ENCODE peak calls at places on chromosomes 16 and 17, in nine cellular contexts. S, A, D, C, J, X, F, I and Z are unnamed samples.

GRCh38 chr16:87864331-87864989 is 4.8 kb downstream of the SLC7A5 start:
- DNase-seq in A (no peak), I (no peak), X (no peak), S (no peak), C (no peak), J (no peak), D (no peak), F (no peak), Z (no peak)

GRCh38 chr17:38871247-38871991 is 1.6 kb downstream of the LASP1 start:
- DNase-seq in D (peak), F (peak), C (peak), X (peak), J (peak), S (no peak), I (peak), A (peak), Z (no peak)

GRCh38 chr17:78128616-78129384 is at the start of gene TMC6:
- DNase-seq in J (peak), A (peak), C (peak), X (peak), I (no peak), F (no peak), D (no peak), S (no peak), Z (no peak)

GRCh38 chr17:30378191-30378796 is 433 bp upstream of the CPD start:
- DNase-seq in I (no peak), J (peak), D (peak), A (peak), X (peak), F (peak), C (peak), S (no peak), Z (no peak)

GRCh38 chr16:66188786-66189725 is 177.4 kb upstream of the CDH5 start:
- DNase-seq in I (no peak), X (no peak), S (no peak), J (no peak), C (no peak), D (peak), F (no peak), A (peak), Z (no peak)

GRCh38 chr17:72561680-72562079 is 440.9 kb downstream of the SOX9 start:
- DNase-seq in X (no peak), D (no peak), I (no peak), C (no peak), S (no peak), J (no peak), A (no peak), F (no peak), Z (no peak)

GRCh38 chr16:80731915-80732314 is 72.5 kb downstream of the CDYL2 start:
- DNase-seq in C (no peak), F (no peak), J (no peak), A (no peak), S (no peak), D (no peak), I (no peak), X (no peak), Z (no peak)

GRCh38 chr17:43662432-43663141 is 865 bp upstream of the MEOX1 start:
- DNase-seq in F (no peak), A (no peak), I (no peak), S (no peak), D (no peak), X (no peak), J (no peak), C (peak), Z (no peak)

GRCh38 chr17:66663041-66663494 is 171.8 kb upstream of the CACNG5 start:
- DNase-seq in A (no peak), S (no peak), D (no peak), X (no peak), I (no peak), F (no peak), C (no peak), J (no peak), Z (no peak)

GRCh38 chr17:64245218-64246145 is 17.6 kb downstream of the TEX2 start:
- DNase-seq in I (no peak), C (no peak), D (no peak), J (no peak), F (no peak), S (no peak), A (peak), X (no peak), Z (no peak)

GRCh38 chr17:9470171-9470570 is 105.4 kb downstream of the STX8 start:
- DNase-seq in S (no peak), C (peak), J (no peak), F (no peak), D (peak), A (no peak), X (no peak), I (no peak), Z (no peak)

GRCh38 chr16:66346221-66346620 is 20.3 kb upstream of the CDH5 start:
- DNase-seq in A (no peak), S (no peak), F (no peak), C (no peak), X (no peak), I (no peak), J (no peak), D (no peak), Z (no peak)

GRCh38 chr16:46591257-46591656 is 29.9 kb downstream of the SHCBP1 start:
- DNase-seq in I (no peak), J (no peak), F (no peak), S (no peak), A (no peak), D (no peak), C (no peak), X (no peak), Z (no peak)

GRCh38 chr16:85195884-85196816 is 83.9 kb upstream of the CIBAR2 start:
- DNase-seq in C (no peak), J (no peak), D (no peak), A (no peak), F (peak), I (no peak), X (no peak), S (no peak), Z (no peak)

GRCh38 chr17:81027038-81027437 is 7.9 kb upstream of the BAIAP2 start:
- DNase-seq in J (no peak), S (no peak), F (no peak), I (no peak), C (no peak), D (no peak), A (no peak), X (no peak), Z (no peak)

GRCh38 chr16:75578212-75578611 is 12.0 kb downstream of the GABARAPL2 start:
- DNase-seq in J (no peak), X (no peak), F (no peak), D (no peak), C (no peak), A (no peak), I (no peak), S (no peak), Z (no peak)

GRCh38 chr16:4358831-4359561 is 7.9 kb upstream of the PAM16 start:
- DNase-seq in A (peak), C (peak), S (no peak), D (peak), J (peak), I (no peak), X (peak), F (peak), Z (no peak)

GRCh38 chr17:78557598-78558039 is 19.6 kb downstream of the DNAH17 start:
- DNase-seq in S (peak), D (peak), X (no peak), J (no peak), F (no peak), A (peak), C (no peak), I (no peak), Z (peak)

GRCh38 chr17:68749742-68750562 is 148.8 kb upstream of the FAM20A start:
- DNase-seq in S (no peak), C (no peak), D (peak), A (no peak), I (no peak), X (no peak), J (no peak), F (no peak), Z (peak)
- H3K4me3 ChIP-seq in S (no peak), C (no peak), D (no peak), A (peak), I (no peak), X (no peak), J (no peak), F (no peak), Z (peak)

GRCh38 chr16:870856-871561 is 70.5 kb upstream of the GNG13 start:
- DNase-seq in J (no peak), S (no peak), D (no peak), I (no peak), C (no peak), A (no peak), X (no peak), F (no peak), Z (no peak)

GRCh38 chr16:869823-870641 is 69.5 kb upstream of the GNG13 start:
- DNase-seq in F (no peak), J (no peak), D (no peak), A (no peak), X (no peak), C (no peak), S (no peak), I (no peak), Z (no peak)

GRCh38 chr16:872436-873242 is 72.1 kb upstream of the GNG13 start:
- DNase-seq in S (no peak), C (no peak), X (no peak), I (no peak), D (no peak), F (no peak), A (no peak), J (no peak), Z (no peak)

GRCh38 chr16:873243-873661 is 72.7 kb upstream of the GNG13 start:
- DNase-seq in A (no peak), D (no peak), J (no peak), C (no peak), F (no peak), S (no peak), X (no peak), I (no peak), Z (no peak)

GRCh38 chr16:871562-872330 is 71.2 kb upstream of the GNG13 start:
- DNase-seq in A (no peak), J (no peak), C (no peak), X (no peak), F (no peak), D (no peak), I (no peak), S (no peak), Z (no peak)
- H3K4me3 ChIP-seq in A (no peak), J (no peak), C (no peak), X (no peak), F (no peak), D (no peak), I (no peak), S (no peak), Z (no peak)

GRCh38 chr16:51816929-51817328 is 665.9 kb upstream of the SALL1 start:
- DNase-seq in X (no peak), C (no peak), S (no peak), A (peak), I (no peak), F (peak), J (no peak), D (peak), Z (no peak)

GRCh38 chr16:51813609-51814008 is 662.5 kb upstream of the SALL1 start:
- DNase-seq in F (no peak), S (no peak), I (no peak), C (no peak), D (no peak), A (no peak), J (no peak), X (no peak), Z (no peak)

GRCh38 chr16:51812945-51813344 is 661.9 kb upstream of the SALL1 start:
- DNase-seq in F (no peak), J (no peak), D (no peak), I (no peak), X (no peak), A (no peak), S (no peak), C (no peak), Z (no peak)

GRCh38 chr16:51814617-51815016 is 663.5 kb upstream of the SALL1 start:
- DNase-seq in S (no peak), J (no peak), C (no peak), I (no peak), X (no peak), A (no peak), D (no peak), F (no peak), Z (no peak)

DNA sequence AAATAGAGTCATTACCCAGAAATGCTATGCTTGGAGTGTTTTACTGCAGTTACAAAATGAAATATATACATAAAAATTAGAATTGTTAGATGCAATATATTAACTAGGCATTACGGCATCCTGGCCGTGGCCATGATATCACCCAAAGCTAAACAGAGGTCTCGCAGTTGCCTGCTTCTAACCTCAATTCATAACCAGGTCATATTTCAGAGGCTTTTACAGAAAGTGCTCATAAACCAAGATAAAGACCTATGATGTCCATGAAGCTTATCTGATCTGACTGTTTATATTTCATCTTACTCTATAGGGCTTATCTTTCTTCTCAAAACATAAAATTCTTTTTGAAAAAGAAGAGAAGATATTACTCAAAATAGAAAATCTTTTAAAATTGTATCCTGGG is 664.5 kb upstream of the SALL1 start:
- DNase-seq in X (no peak), F (no peak), I (no peak), D (no peak), C (no peak), J (no peak), A (no peak), S (no peak), Z (no peak)
- H3K4me3 ChIP-seq in X (no peak), F (no peak), I (no peak), D (no peak), C (no peak), J (no peak), A (no peak), S (no peak), Z (no peak)

GRCh38 chr16:56742030-56742984 is 12.4 kb downstream of the NUP93 start:
- DNase-seq in C (no peak), A (peak), F (no peak), X (no peak), D (peak), J (no peak), I (no peak), S (peak), Z (peak)
- H3K4me3 ChIP-seq in C (no peak), A (no peak), F (no peak), X (no peak), D (no peak), J (no peak), I (no peak), S (peak), Z (no peak)

GRCh38 chr16:524274-525011 is 3.1 kb upstream of the CAPN15 start:
- DNase-seq in F (no peak), I (no peak), J (no peak), D (no peak), A (no peak), C (no peak), S (no peak), X (no peak), Z (no peak)

GRCh38 chr16:523097-523741 is 4.3 kb upstream of the CAPN15 start:
- DNase-seq in F (no peak), X (no peak), I (no peak), J (no peak), S (no peak), A (no peak), D (no peak), C (no peak), Z (no peak)

GRCh38 chr16:525520-526180 is 1.9 kb upstream of the CAPN15 start:
- DNase-seq in I (no peak), S (peak), D (peak), X (peak), J (no peak), F (peak), A (peak), C (no peak), Z (peak)

GRCh38 chr16:526181-527014 is 1.1 kb upstream of the CAPN15 start:
- DNase-seq in I (no peak), J (peak), D (peak), C (no peak), A (peak), X (peak), S (no peak), F (peak), Z (no peak)

DNA sequence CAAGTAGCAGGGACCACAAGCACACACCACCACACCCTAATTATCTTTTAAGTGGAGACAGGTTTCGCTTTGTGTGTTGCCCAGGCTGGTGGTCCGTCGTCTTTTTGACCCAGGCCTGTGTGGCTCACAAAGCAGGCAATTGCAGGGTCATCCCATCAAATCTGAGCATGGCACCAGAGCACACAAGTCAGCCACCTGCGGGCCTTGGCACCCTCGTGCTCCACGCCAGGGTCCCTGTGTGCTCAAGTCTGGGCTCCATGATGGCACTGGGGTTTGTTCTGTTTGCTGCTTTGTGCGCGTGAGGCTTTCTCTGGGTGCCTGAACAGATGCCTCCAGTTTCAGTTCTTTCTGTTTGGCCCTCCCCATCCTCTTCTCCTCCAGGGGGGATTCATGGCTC is 2.4 kb upstream of the CAPN15 start:
- DNase-seq in D (no peak), S (no peak), C (no peak), I (no peak), J (no peak), F (no peak), A (no peak), X (no peak), Z (no peak)
- H3K4me3 ChIP-seq in D (no peak), S (no peak), C (no peak), I (no peak), J (no peak), F (no peak), A (peak), X (no peak), Z (no peak)